ENCODE peak calls at places on chromosomes 5 and 9, in four cellular contexts. M is stimulated activated CD8-positive, alpha-beta memory T cell treated with anti-CD3 and anti-CD28 coated beads, Interleukin-7, amount 100 ng/mL, for 24 hours; I is RKO; L is AG04450. C is an unnamed sample.

GRCh38 chr9:111969061-111969460 is 72.4 kb downstream of the UGCG start:
- DNase-seq in M (no peak), I (no peak), L (no peak), C (no peak)

GRCh38 chr5:1507961-1508678 is 15.6 kb downstream of the LPCAT1 start:
- DNase-seq in M (no peak), I (no peak), L (no peak), C (no peak)

GRCh38 chr9:129166962-129167557 is 11.0 kb downstream of the IER5L start:
- DNase-seq in M (no peak), I (peak), L (no peak), C (no peak)

GRCh38 chr9:33249087-33249657 is 9.2 kb downstream of the SPINK4 start:
- DNase-seq in M (no peak), I (no peak), L (no peak), C (no peak)

GRCh38 chr9:20507431-20507830 is 114.9 kb downstream of the MLLT3 start:
- DNase-seq in M (no peak), I (no peak), L (no peak), C (no peak)

GRCh38 chr5:146588331-146588730 is 72.3 kb upstream of the GPR151 start:
- DNase-seq in M (no peak), I (no peak), L (no peak), C (no peak)

GRCh38 chr5:130104895-130105684 is 200.8 kb downstream of the CHSY3 start:
- DNase-seq in M (no peak), I (no peak), L (no peak), C (no peak)

GRCh38 chr9:132487351-132487791 is 77.4 kb downstream of the CFAP77 start:
- DNase-seq in M (no peak), I (no peak), L (no peak), C (no peak)